ENCODE peak calls at places on chromosomes 5 and 9, in four cellular contexts. H is astrocyte, C is keratinocyte, I is PC-9. A is an unnamed sample.

GRCh38 chr9:32378993-32379729 is 5.3 kb upstream of the ACO1 start:
- DNase-seq in H (peak; percentile 54), C (peak; percentile 33), I (peak; percentile 41), A (peak; percentile 81)

GRCh38 chr9:12808569-12808968 is 33.7 kb downstream of the LURAP1L start:
- DNase-seq in H (no peak), C (no peak), I (no peak), A (no peak)

GRCh38 chr5:1751026-1751863 is 48.4 kb downstream of the MRPL36 start:
- DNase-seq in H (no peak), C (no peak), I (no peak), A (no peak)

GRCh38 chr5:73963021-73963420 is 337.0 kb downstream of the ARHGEF28 start:
- DNase-seq in H (peak; percentile 87), C (no peak), I (peak; percentile 89), A (peak; percentile 6)

GRCh38 chr5:121850272-121850671 is 1.4 kb upstream of the FTMT start:
- DNase-seq in H (no peak), C (no peak), I (no peak), A (no peak)

GRCh38 chr5:88897748-88898147 is 14.8 kb upstream of the MEF2C start:
- DNase-seq in H (no peak), C (no peak), I (no peak), A (no peak)

GRCh38 chr5:133472829-133473228 is 139.5 kb downstream of the FSTL4 start:
- DNase-seq in H (no peak), C (no peak), I (no peak), A (no peak)

GRCh38 chr5:142981886-142982820 is 212.0 kb downstream of the ARHGAP26 start:
- DNase-seq in H (peak; percentile 95), C (peak; percentile 86), I (peak; percentile 96), A (peak; percentile 81)

GRCh38 chr5:152144556-152144955 is 219.9 kb upstream of the GLRA1 start:
- DNase-seq in H (no peak), C (no peak), I (no peak), A (no peak)

GRCh38 chr5:39520232-39520572 is 95.4 kb upstream of the DAB2 start:
- DNase-seq in H (peak; percentile 88), C (no peak), I (no peak), A (peak; percentile 27)

GRCh38 chr5:168830833-168831232 is 251.7 kb upstream of the PANK3 start:
- DNase-seq in H (no peak), C (no peak), I (no peak), A (no peak)

GRCh38 chr5:133977858-133978257 is 9.4 kb upstream of the C5orf15 start:
- DNase-seq in H (peak; percentile 81), C (no peak), I (no peak), A (no peak)

GRCh38 chr9:134186471-134187109 is 22.2 kb upstream of the RNU6ATAC start:
- DNase-seq in H (no peak), C (no peak), I (no peak), A (no peak)

GRCh38 chr5:57298985-57299491 is 125.2 kb downstream of the GPBP1 start:
- DNase-seq in H (peak; percentile 71), C (peak; percentile 21), I (peak; percentile 67), A (peak; percentile 82)

GRCh38 chr5:138439537-138440225 is 824 bp downstream of the REEP2 start:
- DNase-seq in H (no peak), C (no peak), I (no peak), A (no peak)

GRCh38 chr5:139631520-139632165 is 16.5 kb upstream of the CXXC5 start:
- DNase-seq in H (no peak), C (no peak), I (no peak), A (no peak)

GRCh38 chr5:65861830-65862241 is 64.5 kb upstream of the ERBIN start:
- DNase-seq in H (peak; percentile 93), C (peak; percentile 48), I (peak; percentile 96), A (peak; percentile 81)

GRCh38 chr5:141521244-141521781 is 32.4 kb downstream of the PCDHGC5 start:
- DNase-seq in H (peak; percentile 100), C (peak; percentile 96), I (peak; percentile 96), A (peak; percentile 94)

GRCh38 chr5:6710078-6710477 is 3.2 kb upstream of the TENT4A start:
- DNase-seq in H (no peak), C (no peak), I (peak; percentile 57), A (peak; percentile 64)

GRCh38 chr9:121852241-121852640 is 200.8 kb downstream of the DAB2IP start:
- DNase-seq in H (no peak), C (no peak), I (no peak), A (no peak)

GRCh38 chr9:133067006-133067405 is 5.2 kb downstream of the CEL start:
- DNase-seq in H (no peak), C (no peak), I (no peak), A (no peak)

GRCh38 chr5:58927174-58927573 is 344.3 kb downstream of the RAB3C start:
- DNase-seq in H (no peak), C (no peak), I (no peak), A (no peak)

GRCh38 chr9:79129865-79130480 is 441.8 kb upstream of the TLE4 start:
- DNase-seq in H (peak; percentile 30), C (no peak), I (no peak), A (peak; percentile 66)

GRCh38 chr5:73796164-73797141 is 170.5 kb downstream of the ARHGEF28 start:
- DNase-seq in H (peak; percentile 97), C (no peak), I (peak; percentile 38), A (peak; percentile 87)

GRCh38 chr5:151022511-151023018 is 2.2 kb downstream of the GPX3 start:
- DNase-seq in H (peak; percentile 63), C (peak; percentile 66), I (peak; percentile 19), A (peak; percentile 51)

GRCh38 chr5:151020304-151021031 is at the start of gene GPX3:
- DNase-seq in H (peak; percentile 32), C (no peak), I (peak; percentile 78), A (no peak)

GRCh38 chr5:151023047-151023615 is 2.7 kb downstream of the GPX3 start:
- DNase-seq in H (peak; percentile 58), C (no peak), I (peak; percentile 3), A (peak; percentile 61)

GRCh38 chr5:151023651-151024050 is 3.3 kb downstream of the GPX3 start:
- DNase-seq in H (peak; percentile 66), C (peak; percentile 62), I (peak; percentile 15), A (peak; percentile 95)

DNA sequence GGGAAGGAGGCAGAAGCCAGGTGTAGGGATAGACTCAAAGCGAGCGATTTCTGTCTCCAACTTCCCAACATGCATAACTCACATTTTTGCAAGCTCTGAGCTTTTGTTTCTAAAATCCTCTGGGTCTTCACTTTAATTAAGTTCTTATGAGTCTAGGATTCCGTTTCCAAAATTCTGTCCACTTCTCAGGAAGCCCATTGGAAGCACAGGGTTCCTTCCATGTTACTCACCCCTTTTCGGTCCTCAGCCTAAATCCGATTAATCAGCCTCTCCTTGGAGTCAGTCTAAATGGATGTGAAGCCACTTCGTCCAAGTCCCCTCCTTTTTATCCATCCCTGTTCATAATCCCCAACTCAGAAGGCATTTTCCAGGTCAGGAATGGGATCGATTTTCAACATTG is 1.4 kb downstream of the GPX3 start:
- DNase-seq in H (no peak), C (no peak), I (peak; percentile 31), A (no peak)
- H3K4me3 ChIP-seq in H (no peak overlapping the region), C (peak overlapping the region; percentile 18), I (no peak overlapping the region), A (no peak overlapping the region)

DNA sequence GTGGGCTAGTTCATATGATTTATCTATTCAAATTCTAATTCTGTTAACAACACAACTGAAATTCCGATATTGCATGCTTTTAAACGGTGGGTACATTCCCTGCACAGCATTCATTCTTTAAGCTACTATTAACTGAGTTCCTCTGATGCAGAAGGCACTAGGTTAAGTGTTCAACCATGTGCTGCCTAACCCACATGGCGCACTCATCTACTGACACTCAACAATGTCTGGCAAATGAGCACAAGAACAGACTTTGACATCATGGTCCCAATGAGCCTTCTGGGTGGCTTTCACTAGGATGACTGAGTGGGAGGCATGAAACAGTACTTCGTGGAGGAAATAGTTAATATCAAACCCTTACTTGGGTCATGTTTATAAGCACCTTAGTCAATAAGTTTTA is 10.2 kb downstream of the NREP start:
- DNase-seq in H (peak; percentile 56), C (no peak), I (no peak), A (no peak)
- H3K4me2 ChIP-seq in H (peak overlapping the region; percentile 78), C (no peak overlapping the region), I (no peak overlapping the region), A (peak overlapping the region; percentile 83)

GRCh38 chr9:135728436-135729110 is 26.6 kb downstream of the KCNT1 start:
- DNase-seq in H (no peak), C (no peak), I (no peak), A (no peak)
- H3K27me3 ChIP-seq in H (peaks cover 6% of the 10 kb centered on the region), C (peaks cover 11% of the 10 kb centered on the region), I (peaks cover 80% of the 10 kb centered on the region), A (no peaks in the 10 kb centered on the region)

GRCh38 chr9:29212590-29213373 is 1639.5 kb upstream of the C9orf72 start:
- DNase-seq in H (no peak), C (no peak), I (no peak), A (peak; percentile 30)

GRCh38 chr9:29209748-29210276 is 1636.5 kb upstream of the C9orf72 start:
- DNase-seq in H (no peak), C (no peak), I (no peak), A (no peak)

GRCh38 chr9:29213374-29214161 is 1640.3 kb upstream of the C9orf72 start:
- DNase-seq in H (no peak), C (no peak), I (no peak), A (peak; percentile 34)

GRCh38 chr9:29211003-29211584 is 1637.8 kb upstream of the C9orf72 start:
- DNase-seq in H (no peak), C (no peak), I (no peak), A (no peak)

GRCh38 chr9:29211681-29212589 is 1638.7 kb upstream of the C9orf72 start:
- DNase-seq in H (no peak), C (no peak), I (no peak), A (no peak)
- H3K4me3 ChIP-seq in H (peak overlapping the region; percentile 61), C (peak overlapping the region; percentile 68), I (peak overlapping the region; percentile 56), A (peak overlapping the region; percentile 81)

DNA sequence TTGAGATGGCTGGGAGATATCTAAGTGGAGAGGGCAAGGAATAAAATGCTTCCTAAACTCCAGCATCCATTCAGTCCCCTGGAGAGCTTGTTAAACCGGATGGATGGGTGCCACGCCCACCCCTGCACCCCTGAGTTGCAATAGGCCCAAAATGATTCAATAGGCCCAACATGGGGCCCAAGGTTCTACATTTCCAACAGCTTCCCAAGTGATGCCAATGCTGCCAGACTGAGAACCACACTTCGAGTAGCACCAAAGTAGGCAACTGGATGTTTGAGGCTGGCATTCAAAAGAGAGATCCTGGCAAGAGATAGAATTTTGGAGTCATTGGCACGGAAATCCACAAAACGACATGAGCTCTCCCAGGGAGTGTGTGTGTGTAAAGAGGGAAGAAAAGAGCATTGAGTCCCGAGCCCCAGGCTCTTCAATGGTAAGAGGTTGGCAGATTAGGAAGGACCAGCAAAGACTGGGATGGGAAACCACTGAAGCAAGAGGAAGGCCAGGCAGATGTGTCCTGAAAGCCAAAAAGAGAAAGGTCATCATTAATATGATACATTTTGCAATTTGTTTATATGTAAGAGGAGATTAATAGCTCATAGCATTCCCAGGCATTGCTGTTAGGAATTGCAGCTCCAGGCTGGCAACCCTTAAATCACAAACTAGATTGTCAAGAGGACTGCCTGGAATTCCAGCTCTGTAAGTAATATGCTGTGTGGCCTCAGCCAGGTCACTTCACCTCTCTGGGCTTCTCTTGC is 130.6 kb downstream of the KCNIP1 start:
- DNase-seq in H (no peak), C (no peak), I (peak; percentile 13), A (no peak)
- H3K4me2 ChIP-seq in H (peak overlapping the region; percentile 82), C (no peak overlapping the region), I (peak overlapping the region; percentile 79), A (peak overlapping the region; percentile 81)

A was measured in PC-3.